ENCODE peak calls at places on chromosomes 11 and 22, in five cellular contexts. O is WTC11; J is EH; Z is brain microvascular endothelial cell; T is activated CD8-positive, alpha-beta memory T cell treated with anti-CD3 and anti-CD28 coated beads, Interleukin-2, amount 50 U/mL, for 4 hours. P is an unnamed sample.

GRCh38 chr11:92253945-92254344 is 29.3 kb downstream of the FAT3 start:
- DNase-seq in O (no peak), J (peak), Z (no peak), T (no peak), P (no peak)

GRCh38 chr22:48893288-48894063 is 934.2 kb downstream of the BRD1 start:
- DNase-seq in O (no peak), J (no peak), Z (no peak), T (no peak), P (no peak)

GRCh38 chr11:32400670-32401369 is 34.5 kb downstream of the WT1 start:
- DNase-seq in O (no peak), J (no peak), Z (no peak), T (no peak), P (no peak)

GRCh38 chr11:94877446-94878200 is 95.7 kb downstream of the CWC15 start:
- DNase-seq in O (no peak), J (no peak), Z (peak), T (no peak), P (peak)

GRCh38 chr11:35323076-35323868 is 96.1 kb downstream of the SLC1A2 start:
- DNase-seq in O (no peak), J (peak), Z (no peak), T (no peak), P (peak)

GRCh38 chr11:58259983-58260382 is 8.1 kb downstream of the OR10W1 start:
- DNase-seq in O (no peak), J (no peak), Z (no peak), T (no peak), P (no peak)

GRCh38 chr11:81005595-81005994 is 1564.8 kb upstream of the TENM4 start:
- DNase-seq in O (no peak), J (no peak), Z (peak), T (no peak), P (peak)

GRCh38 chr11:96486890-96487633 is 97.2 kb downstream of the JRKL start:
- DNase-seq in O (no peak), J (peak), Z (peak), T (no peak), P (peak)

GRCh38 chr22:29382575-29383328 is 5.6 kb downstream of the AP1B1 start:
- DNase-seq in O (no peak), J (no peak), Z (no peak), T (no peak), P (no peak)

GRCh38 chr11:115550291-115551059 is 46.3 kb upstream of the CADM1 start:
- DNase-seq in O (no peak), J (no peak), Z (no peak), T (no peak), P (no peak)

GRCh38 chr11:101436511-101437142 is 147.2 kb downstream of the TRPC6 start:
- DNase-seq in O (peak), J (peak), Z (peak), T (no peak), P (peak)

GRCh38 chr22:36546092-36546804 is 17.3 kb upstream of the EIF3D start:
- DNase-seq in O (peak), J (peak), Z (peak), T (no peak), P (peak)

GRCh38 chr11:34639545-34639944 is 18.7 kb downstream of the EHF start:
- DNase-seq in O (no peak), J (no peak), Z (no peak), T (no peak), P (no peak)

GRCh38 chr11:134513585-134514120 is 101.6 kb upstream of the B3GAT1 start:
- DNase-seq in O (no peak), J (no peak), Z (no peak), T (peak), P (no peak)

GRCh38 chr11:48054994-48055291 is 74.6 kb downstream of the PTPRJ start:
- DNase-seq in O (no peak), J (no peak), Z (no peak), T (no peak), P (peak)

GRCh38 chr22:30770716-30771115 is 76.0 kb downstream of the OSBP2 start:
- DNase-seq in O (no peak), J (no peak), Z (no peak), T (no peak), P (no peak)

GRCh38 chr22:46143491-46144147 is 6.7 kb upstream of the PPARA start:
- DNase-seq in O (no peak), J (no peak), Z (no peak), T (no peak), P (no peak)

P was measured in iris pigment epithelial cell.